ENCODE peak calls at places on chromosome X, in ten cellular contexts. J is hepatocyte; T is A549; W is epithelial cell of esophagus; V is tibial artery; I is AG10803; N is choroid plexus epithelial cell; M is HepG2; U is CD8-positive, alpha-beta T cell; B is astrocyte of the spinal cord. O is an unnamed sample.

GRCh38 chrX:47572773-47573333 is 9.4 kb upstream of the TIMP1 start:
- DNase-seq in W (no peak), V (no peak), T (no peak), J (no peak), M (no peak), I (no peak), N (no peak), U (no peak), B (no peak), O (no peak)

GRCh38 chrX:132266583-132267355 is 47.5 kb upstream of the RAP2C start:
- DNase-seq in N (peak; percentile 36), T (no peak), I (peak; percentile 51), V (no peak), M (no peak), W (peak; percentile 57), J (peak; percentile 22), B (peak; percentile 7), U (no peak), O (peak; percentile 16)

GRCh38 chrX:132090370-132091152 is 37.3 kb downstream of the FRMD7 start:
- DNase-seq in B (no peak), W (no peak), N (no peak), J (no peak), T (no peak), U (no peak), I (no peak), V (no peak), M (no peak), O (no peak)

GRCh38 chrX:136268051-136269048 is 17.1 kb upstream of the MAP7D3 start:
- DNase-seq in I (peak; percentile 36), V (no peak), M (peak; percentile 4), T (peak; percentile 15), J (peak; percentile 44), U (peak; percentile 5), N (peak; percentile 60), B (peak; percentile 41), W (peak; percentile 39), O (no peak)

GRCh38 chrX:16433021-16433420 is 216.9 kb upstream of the S100G start:
- DNase-seq in J (no peak), M (no peak), N (no peak), T (no peak), U (no peak), I (no peak), B (no peak), V (no peak), W (no peak), O (no peak)

GRCh38 chrX:23773601-23774175 is 9.3 kb upstream of the SAT1 start:
- DNase-seq in B (no peak), T (no peak), I (no peak), J (no peak), U (peak; percentile 7), W (no peak), N (no peak), M (no peak), V (no peak), O (no peak)

GRCh38 chrX:153934473-153935325 is at the start of gene NAA10:
- DNase-seq in M (peak; percentile 32), J (peak; percentile 88), B (peak; percentile 63), V (peak; percentile 84), U (peak; percentile 32), I (peak; percentile 59), W (peak; percentile 77), T (peak; percentile 72), N (peak; percentile 69), O (peak; percentile 88)

GRCh38 chrX:130086414-130087207 is 23.7 kb downstream of the ELF4 start:
- DNase-seq in T (no peak), J (no peak), B (no peak), I (no peak), U (peak; percentile 49), V (no peak), W (no peak), M (no peak), N (no peak), O (no peak)

GRCh38 chrX:123731987-123732678 is 719 bp downstream of the THOC2 start:
- DNase-seq in N (peak; percentile 14), J (peak; percentile 41), T (peak; percentile 27), I (no peak), M (no peak), V (peak; percentile 61), U (no peak), W (peak; percentile 15), B (peak; percentile 24), O (no peak)

GRCh38 chrX:149513713-149514427 is 8.8 kb upstream of the IDS start:
- DNase-seq in W (no peak), B (peak; percentile 65), M (no peak), U (no peak), I (peak; percentile 55), T (no peak), J (no peak), V (no peak), N (no peak), O (peak; percentile 29)

GRCh38 chrX:149508467-149508866 is 3.4 kb upstream of the IDS start:
- DNase-seq in M (no peak), T (no peak), J (no peak), I (no peak), B (no peak), W (no peak), U (no peak), N (no peak), V (no peak), O (no peak)

GRCh38 chrX:149511081-149511480 is 6.0 kb upstream of the IDS start:
- DNase-seq in T (no peak), M (no peak), U (no peak), J (peak; percentile 14), B (no peak), V (no peak), W (peak; percentile 82), N (no peak), I (peak; percentile 16), O (peak; percentile 31)

GRCh38 chrX:149512225-149512885 is 7.2 kb upstream of the IDS start:
- DNase-seq in V (no peak), M (peak; percentile 49), I (peak; percentile 43), B (peak; percentile 37), T (peak; percentile 46), J (peak; percentile 58), W (peak; percentile 72), N (peak; percentile 64), U (no peak), O (peak; percentile 56)

GRCh38 chrX:149510386-149510785 is 5.3 kb upstream of the IDS start:
- DNase-seq in B (no peak), W (no peak), V (no peak), J (no peak), I (peak; percentile 23), T (no peak), N (no peak), M (no peak), U (no peak), O (peak; percentile 35)
- TF ChIP-seq CTCF in B (no peak), W (peak; percentile 27), V (no peak), J (peak; percentile 13), I (peak; percentile 31), T (no peak), N (peak; percentile 34), M (no peak), U (no peak), O (peak; percentile 8)

GRCh38 chrX:3195845-3196244 is 150.6 kb downstream of the MXRA5 start:
- DNase-seq in W (no peak), V (no peak), J (no peak), U (no peak), I (no peak), B (no peak), M (no peak), N (no peak), T (no peak), O (no peak)

GRCh38 chrX:3191821-3192220 is 150.6 kb downstream of the ARSF start:
- DNase-seq in I (peak; percentile 84), M (no peak), W (no peak), N (no peak), V (no peak), B (no peak), T (no peak), J (no peak), U (no peak), O (peak; percentile 41)

GRCh38 chrX:3192835-3193234 is 151.6 kb downstream of the ARSF start:
- DNase-seq in N (no peak), W (no peak), I (no peak), B (no peak), V (no peak), U (no peak), T (no peak), J (no peak), M (no peak), O (no peak)

DNA sequence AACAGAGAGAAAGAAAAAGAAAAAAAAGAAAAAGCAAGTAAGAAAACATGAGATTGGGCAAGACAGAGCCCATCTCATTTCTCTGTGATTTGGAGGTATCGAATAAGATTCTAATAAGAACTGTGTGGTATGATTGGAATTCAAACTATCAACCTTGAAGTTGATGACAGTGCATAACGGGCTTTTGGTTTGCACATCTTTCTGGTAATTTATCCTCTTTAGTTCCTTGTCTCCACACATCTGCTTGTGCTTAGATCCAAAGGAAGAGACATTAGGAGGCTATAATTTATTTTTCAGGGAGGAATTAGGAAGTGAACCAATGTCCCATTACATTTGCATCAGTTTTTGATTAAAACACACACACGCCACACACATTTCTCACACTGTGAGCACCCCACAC is 149.9 kb downstream of the ARSF start:
- DNase-seq in M (no peak), B (no peak), N (peak; percentile 31), T (no peak), J (no peak), I (peak; percentile 93), W (no peak), V (no peak), U (no peak), O (no peak)
- H3K4me3 ChIP-seq in M (no peak overlapping the region), B (no peak overlapping the region), N (no peak overlapping the region), T (no peak overlapping the region), J (no peak overlapping the region), I (no peak overlapping the region), W (no peak overlapping the region), V (no peak overlapping the region), U (no peak overlapping the region), O (no peak overlapping the region)

DNA sequence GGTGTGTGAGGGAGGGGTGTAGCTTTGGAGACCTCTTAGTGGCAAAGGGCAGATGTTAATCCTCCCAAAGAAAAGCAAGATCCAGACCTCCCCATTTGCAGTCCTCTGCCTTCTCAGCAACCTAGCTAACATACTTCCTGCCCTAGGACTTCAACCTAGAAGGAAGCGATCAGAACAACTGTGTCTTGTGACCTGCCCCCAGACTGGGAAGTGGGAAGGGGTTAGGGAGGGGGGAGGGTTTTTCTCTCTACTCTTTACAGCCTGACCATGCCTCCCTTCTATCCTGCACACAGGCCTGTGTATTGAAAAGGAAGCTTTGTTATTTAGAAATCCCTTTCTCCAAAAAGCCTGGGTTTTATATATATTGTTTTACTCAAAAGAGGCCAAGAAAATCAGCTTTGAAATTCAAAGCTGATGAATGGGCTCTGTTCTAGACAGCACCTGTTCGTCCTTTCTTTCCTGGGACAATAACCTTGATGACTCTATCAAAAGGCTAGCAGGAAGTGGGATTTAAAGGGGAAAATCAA is 35.2 kb upstream of the SMS start:
- DNase-seq in T (no peak), U (no peak), W (no peak), J (no peak), B (no peak), V (no peak), M (no peak), I (no peak), N (no peak), O (no peak)
- TF ChIP-seq CTCF in T (no peak), U (no peak), W (no peak), J (no peak), B (no peak), V (no peak), M (no peak), I (no peak), N (no peak), O (no peak)

DNA sequence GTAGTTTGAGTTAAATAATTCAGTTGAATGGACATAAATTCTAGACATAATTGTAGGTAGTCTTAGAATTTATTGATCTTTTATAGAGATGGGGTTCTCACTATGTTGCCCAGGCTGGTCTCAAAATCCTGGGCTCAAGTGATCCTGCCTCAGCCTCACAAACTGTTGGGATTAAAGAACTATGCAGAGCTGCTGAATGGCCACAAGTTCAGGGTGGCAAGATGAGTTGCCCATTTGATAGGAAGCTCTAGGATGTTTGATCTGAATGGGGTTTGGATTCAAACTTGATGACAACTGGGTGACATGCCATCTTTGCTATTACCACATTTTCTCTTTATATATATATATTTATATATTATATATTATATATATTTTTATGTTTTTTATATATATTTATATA is 3.6 kb downstream of the RPL36A start:
- DNase-seq in I (no peak), U (no peak), W (no peak), T (no peak), N (no peak), M (no peak), V (no peak), J (no peak), B (no peak), O (no peak)
- H3K4me3 ChIP-seq in I (no peak overlapping the region), U (no peak overlapping the region), W (no peak overlapping the region), T (no peak overlapping the region), N (no peak overlapping the region), M (no peak overlapping the region), V (no peak overlapping the region), J (no peak overlapping the region), B (no peak overlapping the region), O (no peak overlapping the region)